ENCODE peak calls at places on chromosome 19, in ten cellular contexts. D is uterus, X is heart left ventricle, O is tibial nerve, C is endothelial cell of umbilical vein, J is breast epithelium, P is esophagus squamous epithelium, M is suprapubic skin, G is body of pancreas, Y is adrenal gland. V is an unnamed sample.

GRCh38 chr19:50702870-50703829 is 16.5 kb downstream of the SHANK1 start:
- DNase-seq in D (no peak), X (no peak), O (no peak), C (peak; percentile 52), J (no peak), P (no peak), M (no peak), G (no peak), Y (no peak), V (no peak)

GRCh38 chr19:41901707-41902360 is 18.9 kb downstream of the ARHGEF1 start:
- DNase-seq in D (no peak), X (no peak), O (no peak), C (no peak), J (no peak), P (no peak), M (no peak), G (no peak), Y (no peak), V (no peak)

GRCh38 chr19:31253816-31254551 is 95.3 kb downstream of the TSHZ3 start:
- DNase-seq in D (peak; percentile 27), X (no peak), O (no peak), C (no peak), J (no peak), P (no peak), M (no peak), G (no peak), Y (no peak), V (no peak)

GRCh38 chr19:40257096-40257517 is 28.0 kb downstream of the AKT2 start:
- DNase-seq in D (no peak), X (peak; percentile 61), O (no peak), C (no peak), J (peak; percentile 61), P (no peak), M (no peak), G (peak; percentile 75), Y (peak; percentile 77), V (no peak)

GRCh38 chr19:4849019-4849418 is 17.5 kb upstream of the TICAM1 start:
- DNase-seq in D (no peak), X (no peak), O (no peak), C (no peak), J (no peak), P (no peak), M (no peak), G (no peak), Y (no peak), V (no peak)

GRCh38 chr19:13731147-13731964 is 33.0 kb upstream of the MRI1 start:
- DNase-seq in D (peak; percentile 95), X (peak; percentile 96), O (peak; percentile 93), C (peak; percentile 97), J (peak; percentile 95), P (peak; percentile 70), M (peak; percentile 95), G (peak; percentile 96), Y (peak; percentile 95), V (peak; percentile 94)

GRCh38 chr19:42985588-42985987 is 40.7 kb downstream of the PSG11 start:
- DNase-seq in D (no peak), X (no peak), O (no peak), C (no peak), J (no peak), P (no peak), M (no peak), G (no peak), Y (no peak), V (no peak)

GRCh38 chr19:12891553-12892021 is 627 bp downstream of the GCDH start:
- DNase-seq in D (no peak), X (no peak), O (no peak), C (no peak), J (no peak), P (no peak), M (peak; percentile 71), G (no peak), Y (no peak), V (no peak)

GRCh38 chr19:14300281-14300680 is 81.0 kb upstream of the ADGRE5 start:
- DNase-seq in D (no peak), X (no peak), O (no peak), C (no peak), J (no peak), P (no peak), M (no peak), G (no peak), Y (no peak), V (no peak)

GRCh38 chr19:28914173-28914572 is 298.8 kb downstream of the UQCRFS1 start:
- DNase-seq in D (no peak), X (no peak), O (no peak), C (no peak), J (no peak), P (no peak), M (no peak), G (no peak), Y (no peak), V (no peak)

GRCh38 chr19:39846678-39847486 is 703 bp upstream of the FBL start:
- DNase-seq in D (no peak), X (no peak), O (no peak), C (no peak), J (no peak), P (no peak), M (no peak), G (no peak), Y (no peak), V (no peak)

GRCh38 chr19:19464339-19465098 is 50.8 kb downstream of the TSSK6 start:
- DNase-seq in D (no peak), X (no peak), O (no peak), C (peak; percentile 51), J (no peak), P (no peak), M (no peak), G (peak; percentile 77), Y (no peak), V (no peak)

GRCh38 chr19:35311901-35312665 is 16.9 kb upstream of the CD22 start:
- DNase-seq in D (no peak), X (no peak), O (no peak), C (no peak), J (no peak), P (no peak), M (no peak), G (no peak), Y (no peak), V (no peak)

GRCh38 chr19:46906221-46906620 is 45.4 kb downstream of the ARHGAP35 start:
- DNase-seq in D (no peak), X (no peak), O (no peak), C (no peak), J (no peak), P (no peak), M (peak; percentile 5), G (no peak), Y (no peak), V (no peak)
- TF ChIP-seq POLR2A in D (no peak), X (no peak), O (no peak), C (no peak), J (no peak), P (no peak), M (no peak), G (no peak), Y (no peak), V (no peak)

GRCh38 chr19:38273499-38273898 is 9.1 kb downstream of the SPINT2 start:
- DNase-seq in D (no peak), X (no peak), O (no peak), C (no peak), J (no peak), P (no peak), M (no peak), G (peak; percentile 45), Y (no peak), V (no peak)
- H3K4me1 ChIP-seq in D (peaks cover 18% of the 10 kb centered on the region), X (peaks cover 4% of the 10 kb centered on the region), O (peaks cover 39% of the 10 kb centered on the region), C (peaks cover 29% of the 10 kb centered on the region), J (no peaks in the 10 kb centered on the region), P (peaks cover 16% of the 10 kb centered on the region), M (peaks cover 43% of the 10 kb centered on the region), G (peaks cover 85% of the 10 kb centered on the region), Y (peaks cover 45% of the 10 kb centered on the region), V (peaks cover 29% of the 10 kb centered on the region)

GRCh38 chr19:9370747-9371619 is 8.2 kb downstream of the ZNF177 start:
- DNase-seq in D (no peak), X (no peak), O (no peak), C (no peak), J (no peak), P (no peak), M (no peak), G (no peak), Y (no peak), V (no peak)
- H3K9me3 ChIP-seq in D (peaks cover 94% of the 10 kb centered on the region), X (peaks cover 22% of the 10 kb centered on the region), O (peaks cover 100% of the 10 kb centered on the region), C (no peaks in the 10 kb centered on the region), J (peaks cover 98% of the 10 kb centered on the region), P (no peaks in the 10 kb centered on the region), M (peaks cover 52% of the 10 kb centered on the region), G (peaks cover 2% of the 10 kb centered on the region), Y (peaks cover 29% of the 10 kb centered on the region), V (peaks cover 20% of the 10 kb centered on the region)

GRCh38 chr19:1384085-1384462 is 367 bp downstream of the NDUFS7 start:
- DNase-seq in D (no peak), X (no peak), O (no peak), C (no peak), J (no peak), P (no peak), M (no peak), G (no peak), Y (no peak), V (no peak)
- TF ChIP-seq POLR2A in D (no peak), X (no peak), O (no peak), C (no peak), J (no peak), P (no peak), M (no peak), G (no peak), Y (no peak), V (no peak)

GRCh38 chr19:45881909-45882528 is 3.9 kb downstream of the IRF2BP1 start:
- DNase-seq in D (no peak), X (no peak), O (no peak), C (no peak), J (no peak), P (no peak), M (no peak), G (peak; percentile 87), Y (no peak), V (no peak)
- H3K4me1 ChIP-seq in D (peaks cover 30% of the 10 kb centered on the region), X (peaks cover 11% of the 10 kb centered on the region), O (peaks cover 52% of the 10 kb centered on the region), C (peaks cover 8% of the 10 kb centered on the region), J (peaks cover 27% of the 10 kb centered on the region), P (peaks cover 35% of the 10 kb centered on the region), M (peaks cover 51% of the 10 kb centered on the region), G (peaks cover 86% of the 10 kb centered on the region), Y (peaks cover 33% of the 10 kb centered on the region), V (peaks cover 38% of the 10 kb centered on the region)

DNA sequence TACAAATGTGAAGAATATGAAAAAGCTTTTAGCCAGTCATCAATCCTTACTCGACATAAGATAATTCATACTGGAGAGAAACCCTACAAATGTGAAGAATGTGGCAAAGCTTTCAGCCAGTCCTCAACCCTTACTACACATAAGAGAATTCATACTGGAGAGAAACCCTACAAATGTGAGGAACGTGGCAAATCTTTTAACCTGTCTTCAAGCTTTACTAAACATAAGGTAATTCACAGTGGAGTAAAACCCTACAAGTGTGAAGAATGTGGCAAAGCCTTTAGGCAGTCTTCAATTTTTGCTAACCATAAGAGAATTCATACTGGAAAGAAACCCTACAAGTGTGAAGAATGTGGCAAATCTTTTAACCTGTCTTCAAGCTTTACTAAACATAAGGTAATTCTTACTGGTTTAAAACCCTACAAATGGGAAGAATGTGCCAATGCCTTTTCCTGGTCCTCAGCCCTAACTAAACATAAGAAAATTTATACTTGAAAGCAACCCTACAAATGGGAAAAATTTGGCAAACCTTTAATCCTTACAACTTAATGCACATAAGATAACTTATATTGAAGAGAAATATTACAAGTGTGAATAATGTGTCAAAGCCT is 74.1 kb upstream of the ZNF681 start:
- DNase-seq in D (no peak), X (no peak), O (no peak), C (no peak), J (no peak), P (no peak), M (no peak), G (no peak), Y (no peak), V (no peak)
- H3K9me3 ChIP-seq in D (peaks cover 34% of the 10 kb centered on the region), X (peaks cover 27% of the 10 kb centered on the region), O (peaks cover 91% of the 10 kb centered on the region), C (peaks cover 2% of the 10 kb centered on the region), J (peaks cover 86% of the 10 kb centered on the region), P (no peaks in the 10 kb centered on the region), M (peaks cover 44% of the 10 kb centered on the region), G (peaks cover 2% of the 10 kb centered on the region), Y (peaks cover 35% of the 10 kb centered on the region), V (peaks cover 40% of the 10 kb centered on the region)

V was measured in vagina.